ENCODE peak calls at places on chromosomes 11 and 22, in five cellular contexts. Z, B, U, L and X are unnamed samples.

GRCh38 chr11:23875407-23875950 is 621.4 kb upstream of the LUZP2 start:
- DNase-seq in Z (no peak), B (no peak), U (no peak), L (no peak), X (no peak)

GRCh38 chr11:109960831-109961230 is 132.4 kb upstream of the ZC3H12C start:
- DNase-seq in Z (peak; percentile 59), B (peak; percentile 22), U (no peak), L (peak; percentile 63), X (no peak)

GRCh38 chr22:47192651-47193437 is 430.4 kb downstream of the TBC1D22A start:
- DNase-seq in Z (no peak), B (no peak), U (no peak), L (no peak), X (peak; percentile 47)

GRCh38 chr11:119484741-119485605 is 62.0 kb upstream of the THY1 start:
- DNase-seq in Z (no peak), B (no peak), U (no peak), L (no peak), X (no peak)

GRCh38 chr11:94928146-94928995 is 45.0 kb downstream of the CWC15 start:
- DNase-seq in Z (no peak), B (no peak), U (no peak), L (no peak), X (no peak)

GRCh38 chr22:28407645-28408044 is 272.0 kb downstream of the TTC28 start:
- DNase-seq in Z (no peak), B (no peak), U (no peak), L (no peak), X (no peak)

GRCh38 chr22:31497148-31497938 is 1.0 kb downstream of the SFI1 start:
- DNase-seq in Z (no peak), B (no peak), U (peak; percentile 24), L (no peak), X (no peak)

GRCh38 chr11:8019671-8020597 is 32.8 kb downstream of the EIF3F start:
- DNase-seq in Z (no peak), B (peak; percentile 36), U (no peak), L (no peak), X (no peak)

GRCh38 chr11:63939351-63939920 is 634 bp downstream of the NAA40 start:
- DNase-seq in Z (no peak), B (peak; percentile 49), U (peak; percentile 36), L (no peak), X (no peak)

GRCh38 chr11:131392528-131393255 is 22.3 kb downstream of the NTM start:
- DNase-seq in Z (no peak), B (peak; percentile 38), U (no peak), L (no peak), X (no peak)

GRCh38 chr11:88103337-88104206 is 71.7 kb downstream of the RAB38 start:
- DNase-seq in Z (peak; percentile 1), B (peak; percentile 59), U (peak; percentile 57), L (no peak), X (peak; percentile 70)

GRCh38 chr11:131581006-131581405 is 210.6 kb downstream of the NTM start:
- DNase-seq in Z (no peak), B (no peak), U (no peak), L (no peak), X (no peak)

GRCh38 chr22:49241174-49241851 is 586.4 kb downstream of the BRD1 start:
- DNase-seq in Z (no peak), B (no peak), U (no peak), L (no peak), X (no peak)

GRCh38 chr22:19770349-19771220 is 10.0 kb downstream of the TBX1 start:
- DNase-seq in Z (no peak), B (no peak), U (no peak), L (no peak), X (no peak)

GRCh38 chr11:120179071-120179672 is 31.7 kb upstream of the OAF start:
- DNase-seq in Z (no peak), B (no peak), U (no peak), L (no peak), X (no peak)

GRCh38 chr11:75603791-75604736 is 42.0 kb downstream of the SERPINH1 start:
- DNase-seq in Z (peak; percentile 84), B (no peak), U (no peak), L (no peak), X (no peak)

GRCh38 chr11:76233936-76234703 is 27.8 kb upstream of the WNT11 start:
- DNase-seq in Z (no peak), B (peak; percentile 46), U (peak; percentile 36), L (peak; percentile 58), X (no peak)

GRCh38 chr11:75456596-75456995 is 23.6 kb upstream of the KLHL35 start:
- DNase-seq in Z (no peak), B (no peak), U (no peak), L (no peak), X (no peak)

GRCh38 chr11:65786786-65787636 is at the start of gene OVOL1:
- DNase-seq in Z (no peak), B (peak; percentile 90), U (no peak), L (no peak), X (peak; percentile 59)

GRCh38 chr11:108654994-108655631 is 9.8 kb upstream of the DDX10 start:
- DNase-seq in Z (no peak), B (peak; percentile 56), U (peak; percentile 52), L (no peak), X (peak; percentile 61)

GRCh38 chr22:27845603-27846100 is 44.1 kb upstream of the MN1 start:
- DNase-seq in Z (no peak), B (no peak), U (no peak), L (no peak), X (no peak)

GRCh38 chr11:93775289-93775688 is 8.8 kb upstream of the MED17 start:
- DNase-seq in Z (no peak), B (no peak), U (no peak), L (no peak), X (no peak)

GRCh38 chr11:766941-767210 is 10.4 kb downstream of the GATD1 start:
- DNase-seq in Z (no peak), B (no peak), U (no peak), L (no peak), X (no peak)

GRCh38 chr11:7672960-7673723 is at the start of gene CYB5R2:
- DNase-seq in Z (no peak), B (peak; percentile 86), U (no peak), L (peak; percentile 76), X (no peak)

GRCh38 chr22:40728731-40729189 is 49.5 kb downstream of the MCHR1 start:
- DNase-seq in Z (no peak), B (peak; percentile 68), U (no peak), L (no peak), X (no peak)

GRCh38 chr11:75164318-75164827 is 13.5 kb downstream of the SLCO2B1 start:
- DNase-seq in Z (no peak), B (peak; percentile 44), U (no peak), L (peak; percentile 75), X (no peak)

GRCh38 chr11:102306817-102307814 is 10.2 kb upstream of the BIRC3 start:
- DNase-seq in Z (no peak), B (no peak), U (no peak), L (no peak), X (no peak)

GRCh38 chr22:30265131-30265720 is 1.4 kb downstream of the OSM start:
- DNase-seq in Z (no peak), B (no peak), U (no peak), L (no peak), X (no peak)

GRCh38 chr22:30266445-30267381 is at the start of gene OSM:
- DNase-seq in Z (no peak), B (no peak), U (no peak), L (peak; percentile 66), X (no peak)

GRCh38 chr22:30263883-30264282 is 2.8 kb downstream of the OSM start:
- DNase-seq in Z (no peak), B (no peak), U (no peak), L (no peak), X (no peak)

GRCh38 chr22:30267382-30268302 is 991 bp upstream of the OSM start:
- DNase-seq in Z (no peak), B (no peak), U (no peak), L (no peak), X (no peak)

GRCh38 chr22:30265851-30266444 is 703 bp downstream of the OSM start:
- DNase-seq in Z (no peak), B (no peak), U (no peak), L (peak; percentile 65), X (no peak)
- H3K4me3 ChIP-seq in Z (no peak overlapping the region), B (no peak overlapping the region), U (no peak overlapping the region), L (peak overlapping the region; percentile 44), X (no peak overlapping the region)

DNA sequence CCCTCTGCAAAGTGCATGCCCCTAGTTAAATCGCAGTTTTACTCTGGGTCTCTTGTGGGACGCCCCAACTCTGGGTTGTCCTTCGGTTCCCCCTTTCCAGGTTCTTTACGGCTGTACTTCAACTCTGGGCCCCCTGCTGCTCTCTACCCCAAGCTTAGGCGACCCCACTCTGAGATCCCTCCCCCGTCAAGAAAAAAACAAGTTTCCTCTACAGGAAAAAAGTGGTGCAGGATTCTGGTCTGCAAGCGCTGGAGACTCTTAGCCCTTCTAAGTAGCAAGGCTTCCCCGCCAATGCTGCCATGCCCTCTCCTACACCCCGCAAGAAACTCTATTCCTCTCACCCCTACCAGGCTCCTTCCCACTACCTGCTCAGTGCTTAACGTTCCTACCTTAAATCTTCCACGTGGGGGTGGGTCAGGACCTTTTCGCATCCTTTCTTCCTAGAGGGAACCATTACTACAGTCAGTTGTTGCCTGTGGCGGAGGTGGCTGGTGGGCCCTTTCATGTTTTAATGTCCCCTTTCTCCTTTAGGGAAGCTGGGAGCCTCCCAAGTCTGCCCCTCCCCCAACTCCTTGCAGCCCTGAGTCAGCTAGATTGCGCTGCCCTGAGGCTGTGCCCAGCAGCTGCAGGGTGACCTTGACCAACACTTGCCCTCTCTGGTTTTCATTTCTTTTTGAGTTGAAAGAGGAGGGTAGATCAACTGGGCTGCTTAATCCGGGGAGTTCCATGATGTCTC is 1.4 kb downstream of the NEFH start:
- DNase-seq in Z (no peak), B (peak; percentile 30), U (no peak), L (no peak), X (no peak)
- H3K4me3 ChIP-seq in Z (peak overlapping the region; percentile 49), B (no peak overlapping the region), U (no peak overlapping the region), L (peak overlapping the region; percentile 48), X (no peak overlapping the region)

GRCh38 chr11:118222437-118222836 is 2.4 kb downstream of the JAML start:
- DNase-seq in Z (no peak), B (no peak), U (no peak), L (no peak), X (no peak)

GRCh38 chr11:118224512-118225180 is at the start of gene JAML:
- DNase-seq in Z (no peak), B (no peak), U (no peak), L (no peak), X (no peak)

GRCh38 chr11:118223576-118223975 is 1.2 kb downstream of the JAML start:
- DNase-seq in Z (no peak), B (no peak), U (no peak), L (no peak), X (no peak)

GRCh38 chr11:118226294-118226693 is 1.5 kb upstream of the JAML start:
- DNase-seq in Z (no peak), B (no peak), U (no peak), L (no peak), X (no peak)

DNA sequence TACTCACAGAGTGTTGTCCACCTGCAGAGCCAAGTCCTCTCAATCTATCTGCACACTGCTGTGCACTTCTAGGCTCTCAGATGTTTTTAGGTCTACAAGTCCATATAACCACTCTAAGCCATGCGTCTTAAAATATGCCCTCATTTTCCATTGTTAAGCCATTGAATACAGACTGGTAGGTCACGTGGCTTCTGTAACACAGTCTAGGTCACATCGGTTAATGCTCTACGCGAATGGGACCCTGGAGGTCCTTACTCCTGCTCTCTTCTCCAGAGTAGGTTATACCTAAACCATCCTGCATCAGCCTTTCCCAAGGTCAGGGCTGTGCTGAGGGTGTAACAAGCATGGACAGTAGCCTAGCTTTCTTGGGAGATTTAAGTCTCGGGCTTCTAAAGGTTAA is 819 bp downstream of the JAML start:
- DNase-seq in Z (no peak), B (no peak), U (no peak), L (no peak), X (no peak)
- H3K4me3 ChIP-seq in Z (no peak overlapping the region), B (no peak overlapping the region), U (no peak overlapping the region), L (peak overlapping the region; percentile 24), X (no peak overlapping the region)

GRCh38 chr11:59212222-59212621 is 505 bp downstream of the MPEG1 start:
- DNase-seq in Z (no peak), B (no peak), U (no peak), L (no peak), X (no peak)
- H3K4me3 ChIP-seq in Z (no peak overlapping the region), B (no peak overlapping the region), U (no peak overlapping the region), L (peak overlapping the region; percentile 48), X (no peak overlapping the region)